ENCODE peak calls at places on chromosomes 1 and 21, in eight cellular contexts. R is endothelial cell; E is transverse colon; N is NCI-H748 treated with DMSO at 0.1 percent for 48 hours; O is stimulated activated CD8-positive, alpha-beta memory T cell treated with anti-CD3 and anti-CD28 coated beads, Interleukin-15, amount 100 ng/mL, for 1 hour; M is NCI-H345; X is BJ; G is activated CD8-positive, alpha-beta memory T cell treated with anti-CD3 and anti-CD28 coated beads for 24 hours. S is an unnamed sample.

GRCh38 chr1:6770727-6771567 is 14.3 kb upstream of the CAMTA1 start:
- DNase-seq in R (no peak), E (no peak), N (no peak), O (no peak), M (no peak), X (peak), G (no peak), S (peak)

GRCh38 chr1:206521002-206521585 is 13.8 kb downstream of the RASSF5 start:
- DNase-seq in R (no peak), E (no peak), N (peak), O (no peak), M (peak), X (no peak), G (no peak), S (no peak)

GRCh38 chr1:110674337-110675059 is at the start of gene KCNA3:
- DNase-seq in R (peak), E (peak), N (peak), O (no peak), M (peak), X (no peak), G (peak), S (peak)

GRCh38 chr21:25561668-25562641 is 45.3 kb downstream of the MRPL39 start:
- DNase-seq in R (peak), E (peak), N (peak), O (peak), M (no peak), X (peak), G (peak), S (peak)

GRCh38 chr1:111354584-111354983 is 63.9 kb downstream of the CHIA start:
- DNase-seq in R (no peak), E (no peak), N (no peak), O (no peak), M (no peak), X (no peak), G (no peak), S (no peak)

GRCh38 chr1:210536263-210536961 is 207.7 kb downstream of the HHAT start:
- DNase-seq in R (no peak), E (no peak), N (peak), O (no peak), M (peak), X (no peak), G (no peak), S (no peak)

GRCh38 chr1:27872802-27873665 is 690 bp downstream of the THEMIS2 start:
- DNase-seq in R (no peak), E (no peak), N (no peak), O (no peak), M (no peak), X (no peak), G (peak), S (peak)

GRCh38 chr1:21597754-21598153 is 71.4 kb downstream of the RAP1GAP start:
- DNase-seq in R (no peak), E (no peak), N (no peak), O (no peak), M (no peak), X (no peak), G (no peak), S (no peak)

GRCh38 chr1:205610036-205610435 is 21.8 kb downstream of the ELK4 start:
- DNase-seq in R (no peak), E (no peak), N (no peak), O (no peak), M (no peak), X (no peak), G (no peak), S (no peak)

GRCh38 chr1:18322353-18323032 is 158.2 kb upstream of the KLHDC7A start:
- DNase-seq in R (peak), E (no peak), N (no peak), O (no peak), M (no peak), X (no peak), G (no peak), S (peak)

GRCh38 chr1:234656981-234657651 is 47.1 kb upstream of the IRF2BP2 start:
- DNase-seq in R (no peak), E (peak), N (no peak), O (no peak), M (peak), X (peak), G (no peak), S (no peak)

GRCh38 chr1:208047476-208047934 is 136.6 kb upstream of the CD34 start:
- DNase-seq in R (no peak), E (peak), N (no peak), O (no peak), M (no peak), X (no peak), G (no peak), S (no peak)

GRCh38 chr1:198234511-198235251 is 77.9 kb downstream of the NEK7 start:
- DNase-seq in R (no peak), E (no peak), N (no peak), O (no peak), M (no peak), X (no peak), G (no peak), S (no peak)

GRCh38 chr1:244207935-244208244 is 156.8 kb downstream of the ZBTB18 start:
- DNase-seq in R (no peak), E (no peak), N (no peak), O (no peak), M (no peak), X (no peak), G (no peak), S (no peak)

GRCh38 chr1:192809286-192810252 is 730 bp downstream of the RGS2 start:
- DNase-seq in R (peak), E (peak), N (peak), O (peak), M (peak), X (no peak), G (no peak), S (no peak)

GRCh38 chr1:171110485-171111340 is 20.0 kb downstream of the FMO3 start:
- DNase-seq in R (no peak), E (no peak), N (peak), O (no peak), M (no peak), X (peak), G (no peak), S (no peak)

GRCh38 chr1:208235356-208235982 is 8.7 kb downstream of the PLXNA2 start:
- DNase-seq in R (no peak), E (no peak), N (no peak), O (no peak), M (no peak), X (no peak), G (no peak), S (no peak)

GRCh38 chr1:231691618-231692259 is 65.1 kb downstream of the DISC1 start:
- DNase-seq in R (peak), E (no peak), N (no peak), O (no peak), M (no peak), X (no peak), G (no peak), S (peak)

GRCh38 chr1:47796626-47797025 is 200.6 kb downstream of the TRABD2B start:
- DNase-seq in R (no peak), E (no peak), N (no peak), O (no peak), M (no peak), X (no peak), G (no peak), S (no peak)

GRCh38 chr1:215022723-215023122 is 59.8 kb upstream of the KCNK2 start:
- DNase-seq in R (no peak), E (no peak), N (no peak), O (no peak), M (no peak), X (peak), G (no peak), S (no peak)

GRCh38 chr1:236156512-236157208 is 14.3 kb downstream of the GPR137B start:
- DNase-seq in R (no peak), E (peak), N (no peak), O (no peak), M (no peak), X (no peak), G (peak), S (no peak)

GRCh38 chr1:243731974-243732373 is 118.1 kb downstream of the AKT3 start:
- DNase-seq in R (no peak), E (no peak), N (no peak), O (no peak), M (no peak), X (no peak), G (no peak), S (no peak)

GRCh38 chr1:14945132-14946010 is 208.2 kb upstream of the TMEM51 start:
- DNase-seq in R (no peak), E (peak), N (no peak), O (no peak), M (no peak), X (peak), G (no peak), S (peak)

GRCh38 chr1:231334952-231335351 is 2.7 kb downstream of the EXOC8 start:
- DNase-seq in R (no peak), E (no peak), N (no peak), O (no peak), M (no peak), X (no peak), G (no peak), S (no peak)

GRCh38 chr1:208029381-208030319 is 118.7 kb upstream of the CD34 start:
- DNase-seq in R (no peak), E (peak), N (no peak), O (no peak), M (no peak), X (no peak), G (no peak), S (no peak)

GRCh38 chr1:30684881-30685795 is 38.2 kb downstream of the MATN1 start:
- DNase-seq in R (peak), E (peak), N (peak), O (no peak), M (peak), X (no peak), G (peak), S (peak)

GRCh38 chr1:206438554-206438953 is 31.7 kb upstream of the IKBKE start:
- DNase-seq in R (no peak), E (no peak), N (no peak), O (no peak), M (no peak), X (no peak), G (no peak), S (no peak)

GRCh38 chr1:6948416-6948815 is 163.2 kb downstream of the CAMTA1 start:
- DNase-seq in R (no peak), E (no peak), N (no peak), O (no peak), M (no peak), X (no peak), G (no peak), S (no peak)

GRCh38 chr1:24018611-24019580 is 38.8 kb upstream of the SRSF10 start:
- DNase-seq in R (peak), E (peak), N (no peak), O (no peak), M (no peak), X (peak), G (no peak), S (peak)

GRCh38 chr1:183212870-183213269 is 26.8 kb downstream of the LAMC2 start:
- DNase-seq in R (no peak), E (no peak), N (no peak), O (no peak), M (no peak), X (no peak), G (no peak), S (no peak)

GRCh38 chr1:199639453-199639852 is 388.1 kb upstream of the NR5A2 start:
- DNase-seq in R (no peak), E (no peak), N (peak), O (no peak), M (no peak), X (no peak), G (no peak), S (no peak)

GRCh38 chr1:7313081-7313546 is 458.0 kb upstream of the VAMP3 start:
- DNase-seq in R (no peak), E (no peak), N (peak), O (no peak), M (peak), X (no peak), G (no peak), S (no peak)

GRCh38 chr1:10280442-10281350 is 70.3 kb downstream of the KIF1B start:
- DNase-seq in R (no peak), E (no peak), N (no peak), O (no peak), M (no peak), X (peak), G (no peak), S (no peak)

GRCh38 chr1:108858541-108858940 is 1.6 kb upstream of the AKNAD1 start:
- DNase-seq in R (no peak), E (no peak), N (no peak), O (no peak), M (no peak), X (no peak), G (no peak), S (no peak)